ENCODE peak calls at places on chromosome 10, in four cellular contexts. One of them, this sample, is unnamed.

GRCh38 chr10:118698421-118698820 is 56.3 kb downstream of the CACUL1 start:
- DNase-seq in sigmoid colon: no peak
- DNase-seq in tibial artery: no peak
- DNase-seq in astrocyte: peak
- DNase-seq in this sample: peak

GRCh38 chr10:129505500-129506075 is 38.5 kb downstream of the MGMT start:
- DNase-seq in sigmoid colon: no peak
- DNase-seq in tibial artery: no peak
- DNase-seq in astrocyte: no peak
- DNase-seq in this sample: no peak

GRCh38 chr10:11913184-11913641 is 90.1 kb downstream of the PROSER2 start:
- DNase-seq in tibial artery: no peak
- DNase-seq in astrocyte: peak
- DNase-seq in sigmoid colon: no peak
- DNase-seq in this sample: no peak

GRCh38 chr10:127977368-127978009 is 70.6 kb downstream of the PTPRE start:
- DNase-seq in astrocyte: peak
- DNase-seq in tibial artery: peak
- DNase-seq in sigmoid colon: peak
- DNase-seq in this sample: peak

GRCh38 chr10:52030051-52030867 is 283.8 kb upstream of the DKK1 start:
- DNase-seq in astrocyte: no peak
- DNase-seq in sigmoid colon: no peak
- DNase-seq in tibial artery: no peak
- DNase-seq in this sample: peak

GRCh38 chr10:11035318-11035920 is 17.7 kb downstream of the CELF2 start:
- DNase-seq in astrocyte: peak
- DNase-seq in tibial artery: peak
- DNase-seq in sigmoid colon: peak
- DNase-seq in this sample: peak

GRCh38 chr10:29710128-29710527 is 75.4 kb upstream of the SVIL start:
- DNase-seq in astrocyte: no peak
- DNase-seq in sigmoid colon: no peak
- DNase-seq in tibial artery: no peak
- DNase-seq in this sample: no peak

GRCh38 chr10:103758294-103758681 is 97.1 kb downstream of the SH3PXD2A start:
- DNase-seq in tibial artery: no peak
- DNase-seq in sigmoid colon: no peak
- DNase-seq in astrocyte: peak
- DNase-seq in this sample: peak

GRCh38 chr10:70927221-70927943 is 39.0 kb upstream of the PCBD1 start:
- DNase-seq in sigmoid colon: no peak
- DNase-seq in tibial artery: no peak
- DNase-seq in astrocyte: peak
- DNase-seq in this sample: peak

GRCh38 chr10:10872035-10872673 is 145.5 kb upstream of the CELF2 start:
- DNase-seq in tibial artery: peak
- DNase-seq in astrocyte: peak
- DNase-seq in sigmoid colon: no peak
- DNase-seq in this sample: peak

GRCh38 chr10:124745678-124746077 is 1.5 kb upstream of the FAM53B start:
- DNase-seq in sigmoid colon: no peak
- DNase-seq in astrocyte: no peak
- DNase-seq in tibial artery: no peak
- DNase-seq in this sample: peak

GRCh38 chr10:14692344-14693199 is 82.1 kb downstream of the FAM107B start:
- DNase-seq in tibial artery: no peak
- DNase-seq in astrocyte: no peak
- DNase-seq in sigmoid colon: no peak
- DNase-seq in this sample: no peak

GRCh38 chr10:101354584-101355070 is 662 bp downstream of the BTRC start:
- DNase-seq in sigmoid colon: no peak
- DNase-seq in tibial artery: no peak
- DNase-seq in astrocyte: no peak
- DNase-seq in this sample: peak

GRCh38 chr10:490891-491571 is 198.4 kb downstream of the DIP2C start:
- DNase-seq in sigmoid colon: peak
- DNase-seq in tibial artery: peak
- DNase-seq in astrocyte: peak
- DNase-seq in this sample: peak

GRCh38 chr10:22229756-22230330 is 12.0 kb upstream of the EBLN1 start:
- DNase-seq in astrocyte: no peak
- DNase-seq in sigmoid colon: no peak
- DNase-seq in tibial artery: no peak
- DNase-seq in this sample: no peak

GRCh38 chr10:95767884-95768556 is 12.1 kb downstream of the ENTPD1 start:
- DNase-seq in sigmoid colon: no peak
- DNase-seq in astrocyte: no peak
- DNase-seq in tibial artery: no peak
- DNase-seq in this sample: peak

GRCh38 chr10:35379226-35380137 is 43.2 kb downstream of the CCNY start:
- DNase-seq in sigmoid colon: no peak
- DNase-seq in tibial artery: peak
- DNase-seq in astrocyte: peak
- DNase-seq in this sample: peak

GRCh38 chr10:77899080-77899477 is 27.5 kb downstream of the DLG5 start:
- DNase-seq in sigmoid colon: no peak
- DNase-seq in tibial artery: no peak
- DNase-seq in astrocyte: peak
- DNase-seq in this sample: no peak

GRCh38 chr10:78424721-78425120 is 391.1 kb downstream of the RPS24 start:
- DNase-seq in sigmoid colon: peak
- DNase-seq in tibial artery: no peak
- DNase-seq in astrocyte: no peak
- DNase-seq in this sample: no peak

GRCh38 chr10:48366261-48366660 is 59.8 kb downstream of the MAPK8 start:
- DNase-seq in sigmoid colon: no peak
- DNase-seq in astrocyte: no peak
- DNase-seq in tibial artery: no peak
- DNase-seq in this sample: no peak

GRCh38 chr10:68550747-68551411 is 9.3 kb upstream of the TET1 start:
- DNase-seq in sigmoid colon: no peak
- DNase-seq in tibial artery: peak
- DNase-seq in astrocyte: peak
- DNase-seq in this sample: peak

GRCh38 chr10:4545077-4545476 is 280.9 kb upstream of the AKR1E2 start:
- DNase-seq in tibial artery: no peak
- DNase-seq in astrocyte: no peak
- DNase-seq in sigmoid colon: no peak
- DNase-seq in this sample: no peak

GRCh38 chr10:7333995-7334964 is 76.6 kb downstream of the SFMBT2 start:
- DNase-seq in sigmoid colon: no peak
- DNase-seq in tibial artery: no peak
- DNase-seq in astrocyte: no peak
- DNase-seq in this sample: no peak

GRCh38 chr10:51314079-51314835 is 240.0 kb downstream of the PRKG1 start:
- DNase-seq in astrocyte: no peak
- DNase-seq in sigmoid colon: no peak
- DNase-seq in tibial artery: no peak
- DNase-seq in this sample: no peak

GRCh38 chr10:69576334-69577011 is 3.3 kb upstream of the NEUROG3 start:
- DNase-seq in astrocyte: no peak
- DNase-seq in tibial artery: no peak
- DNase-seq in sigmoid colon: no peak
- DNase-seq in this sample: peak

GRCh38 chr10:75233444-75234016 is 2.2 kb downstream of the COMTD1 start:
- DNase-seq in sigmoid colon: peak
- DNase-seq in astrocyte: no peak
- DNase-seq in tibial artery: no peak
- DNase-seq in this sample: no peak

GRCh38 chr10:29257106-29257783 is 31.6 kb upstream of the LYZL1 start:
- DNase-seq in astrocyte: peak
- DNase-seq in tibial artery: peak
- DNase-seq in sigmoid colon: peak
- DNase-seq in this sample: peak

GRCh38 chr10:103757531-103758293 is 97.7 kb downstream of the SH3PXD2A start:
- DNase-seq in tibial artery: peak
- DNase-seq in sigmoid colon: peak
- DNase-seq in astrocyte: peak
- DNase-seq in this sample: peak

GRCh38 chr10:121781101-121781500 is 146.7 kb downstream of the ATE1 start:
- DNase-seq in astrocyte: no peak
- DNase-seq in sigmoid colon: no peak
- DNase-seq in tibial artery: no peak
- DNase-seq in this sample: no peak

DNA sequence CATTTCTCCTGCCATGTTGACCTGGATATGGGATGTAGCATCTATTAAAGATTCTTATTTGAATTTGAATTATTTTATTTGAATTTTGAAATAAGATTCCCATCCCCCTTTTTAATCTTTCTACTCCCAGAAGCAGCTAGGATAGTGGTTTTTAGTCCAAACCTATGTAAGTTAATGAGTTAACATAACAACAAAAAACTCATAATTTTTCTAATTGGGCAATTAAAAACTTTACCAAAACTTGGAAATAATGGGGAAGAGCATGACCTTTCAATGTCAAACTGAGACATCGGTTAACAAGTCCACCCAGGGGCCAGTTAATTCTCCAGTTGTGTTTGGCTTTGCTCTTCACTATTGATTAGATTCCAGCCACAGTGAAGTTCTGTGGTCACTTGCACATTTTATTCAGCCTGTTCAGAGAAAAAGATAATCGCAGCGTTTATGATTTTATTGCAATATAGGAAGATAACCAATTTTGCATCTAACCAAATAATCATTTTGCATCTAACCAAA is 1.2 kb upstream of the FAM13C start:
- DNase-seq in tibial artery: no peak
- DNase-seq in astrocyte: no peak
- DNase-seq in sigmoid colon: no peak
- DNase-seq in this sample: no peak
- H3K27ac ChIP-seq in tibial artery: peak
- H3K27ac ChIP-seq in astrocyte: no peak
- H3K27ac ChIP-seq in sigmoid colon: peak
- H3K27ac ChIP-seq in this sample: no peak

GRCh38 chr10:132706701-132707100 is 79.2 kb downstream of the NKX6-2 start:
- DNase-seq in tibial artery: no peak
- DNase-seq in astrocyte: no peak
- DNase-seq in sigmoid colon: peak
- DNase-seq in this sample: no peak
- H3K4me3 ChIP-seq in tibial artery: no peak
- H3K4me3 ChIP-seq in astrocyte: no peak
- H3K4me3 ChIP-seq in sigmoid colon: no peak
- H3K4me3 ChIP-seq in this sample: no peak

GRCh38 chr10:62046522-62047239 is 145.2 kb downstream of the ARID5B start:
- DNase-seq in sigmoid colon: peak
- DNase-seq in astrocyte: peak
- DNase-seq in tibial artery: peak
- DNase-seq in this sample: peak
- H3K27ac ChIP-seq in sigmoid colon: peak
- H3K27ac ChIP-seq in astrocyte: peak
- H3K27ac ChIP-seq in tibial artery: peak
- H3K27ac ChIP-seq in this sample: peak

GRCh38 chr10:100345570-100346330 is 1.3 kb upstream of the SCD start:
- DNase-seq in astrocyte: peak
- DNase-seq in sigmoid colon: no peak
- DNase-seq in tibial artery: no peak
- DNase-seq in this sample: peak

GRCh38 chr10:100344386-100344785 is 2.6 kb upstream of the SCD start:
- DNase-seq in sigmoid colon: no peak
- DNase-seq in astrocyte: no peak
- DNase-seq in tibial artery: no peak
- DNase-seq in this sample: no peak

GRCh38 chr10:100346765-100347567 is at the start of gene SCD:
- DNase-seq in tibial artery: peak
- DNase-seq in sigmoid colon: peak
- DNase-seq in astrocyte: peak
- DNase-seq in this sample: peak

GRCh38 chr10:100347568-100348195 is 649 bp downstream of the SCD start:
- DNase-seq in sigmoid colon: no peak
- DNase-seq in astrocyte: no peak
- DNase-seq in tibial artery: no peak
- DNase-seq in this sample: no peak

DNA sequence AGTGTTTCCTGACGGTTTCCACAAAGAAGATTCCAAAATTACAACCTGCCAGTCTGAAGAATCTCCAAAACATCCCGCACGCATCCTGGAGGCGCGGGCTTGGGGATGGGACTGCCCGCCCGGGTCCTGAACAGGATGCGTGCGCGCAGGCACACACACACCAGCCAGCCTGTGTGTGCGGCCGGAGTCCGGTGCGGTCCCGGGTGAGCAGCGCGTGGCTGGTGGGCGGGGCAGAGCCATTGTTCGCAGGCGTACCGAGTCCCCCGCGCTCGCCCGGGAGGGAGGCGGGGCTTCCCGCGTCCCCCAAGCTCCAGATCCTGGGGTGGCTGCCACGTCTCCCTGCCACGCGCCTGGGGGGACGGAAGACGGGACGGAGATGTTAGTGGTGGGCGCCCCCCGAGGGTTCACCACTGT is 675 bp upstream of the SCD start:
- DNase-seq in sigmoid colon: peak
- DNase-seq in tibial artery: peak
- DNase-seq in astrocyte: peak
- DNase-seq in this sample: peak
- H3K4me3 ChIP-seq in sigmoid colon: peak
- H3K4me3 ChIP-seq in tibial artery: peak
- H3K4me3 ChIP-seq in astrocyte: peak
- H3K4me3 ChIP-seq in this sample: peak

GRCh38 chr10:33127622-33128021 is 169.6 kb upstream of the ITGB1 start:
- DNase-seq in astrocyte: no peak
- DNase-seq in tibial artery: no peak
- DNase-seq in sigmoid colon: no peak
- DNase-seq in this sample: no peak
- H3K27ac ChIP-seq in astrocyte: no peak
- H3K27ac ChIP-seq in tibial artery: no peak
- H3K27ac ChIP-seq in sigmoid colon: no peak
- H3K27ac ChIP-seq in this sample: no peak

GRCh38 chr10:92692697-92693533 is 3.2 kb downstream of the HHEX start:
- DNase-seq in sigmoid colon: no peak
- DNase-seq in tibial artery: no peak
- DNase-seq in astrocyte: no peak
- DNase-seq in this sample: no peak
- H3K4me3 ChIP-seq in sigmoid colon: peak
- H3K4me3 ChIP-seq in tibial artery: no peak
- H3K4me3 ChIP-seq in astrocyte: no peak
- H3K4me3 ChIP-seq in this sample: no peak

DNA sequence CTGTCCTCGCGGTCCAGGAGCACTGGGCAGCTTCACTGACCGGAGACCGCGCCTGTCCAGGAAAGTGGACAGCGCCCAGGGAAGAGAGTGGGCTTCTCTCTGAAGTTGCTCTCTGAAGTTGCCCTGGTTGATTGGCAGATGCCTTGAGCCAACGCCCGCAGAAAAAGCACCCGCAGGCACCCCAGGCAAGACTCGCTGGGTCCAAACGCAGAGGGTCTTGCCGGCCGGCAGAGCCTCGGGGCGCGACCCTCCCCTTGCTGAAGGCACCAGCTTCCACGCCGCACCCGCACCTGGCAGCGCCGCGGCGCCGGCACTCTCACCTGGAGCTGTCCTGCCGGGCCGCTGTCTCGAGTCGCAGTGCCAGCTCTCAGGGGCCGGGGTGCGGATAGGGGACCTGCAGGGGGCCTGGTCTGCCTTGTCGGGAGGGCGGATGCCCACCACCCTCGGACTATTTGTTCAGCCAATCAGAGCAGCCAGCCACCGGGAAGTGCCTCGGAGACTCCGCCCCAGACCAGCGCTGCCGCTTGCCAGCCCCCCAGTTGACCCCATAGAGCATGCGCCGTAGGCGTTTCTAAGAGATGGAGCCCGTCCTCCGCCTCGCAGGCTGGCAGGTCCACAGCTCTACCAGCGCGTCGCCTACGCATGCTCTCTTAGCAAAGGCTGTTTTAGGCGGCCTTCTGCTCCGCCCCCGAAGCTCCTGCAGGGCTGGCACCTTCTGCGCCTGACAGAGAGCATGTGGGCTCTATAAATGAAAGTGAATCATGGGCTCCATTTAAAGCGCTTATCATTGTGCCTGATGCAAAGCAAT is at the start of gene LIPA:
- DNase-seq in astrocyte: peak
- DNase-seq in sigmoid colon: peak
- DNase-seq in tibial artery: peak
- DNase-seq in this sample: peak
- H3K27ac ChIP-seq in astrocyte: no peak
- H3K27ac ChIP-seq in sigmoid colon: peak
- H3K27ac ChIP-seq in tibial artery: peak
- H3K27ac ChIP-seq in this sample: no peak

This sample was measured in brain microvascular endothelial cell.